ENCODE peak calls at places on chromosome 1, in eight cellular contexts. W is astrocyte of the spinal cord; N is germinal center; L is left cardiac atrium; Q is RPMI8226; T is stimulated activated CD8-positive, alpha-beta memory T cell treated with anti-CD3 and anti-CD28 coated beads, Interleukin-2, amount 100 ng/mL, for 1 hour; I is posterior cingulate gyrus; X is KBM-7. D is an unnamed sample.

GRCh38 chr1:24801169-24801568 is 55.9 kb downstream of the CLIC4 start:
- DNase-seq in W (no peak), N (no peak), L (no peak), Q (no peak), T (no peak), I (no peak), X (peak; percentile 67), D (no peak)

GRCh38 chr1:174976436-174977107 is 23.2 kb upstream of the CACYBP start:
- DNase-seq in W (peak; percentile 40), N (no peak), L (no peak), Q (no peak), T (no peak), I (no peak), X (no peak), D (no peak)

GRCh38 chr1:226634156-226634588 is 85.6 kb downstream of the STUM start:
- DNase-seq in W (peak; percentile 61), N (peak; percentile 73), L (peak; percentile 88), Q (peak; percentile 79), T (peak; percentile 69), I (peak; percentile 74), X (peak; percentile 64), D (peak; percentile 83)

GRCh38 chr1:36513676-36514473 is 31.2 kb upstream of the CSF3R start:
- DNase-seq in W (no peak), N (no peak), L (no peak), Q (no peak), T (no peak), I (no peak), X (peak; percentile 34), D (no peak)

GRCh38 chr1:192448026-192448578 is 127.5 kb upstream of the RGS1 start:
- DNase-seq in W (no peak), N (no peak), L (no peak), Q (no peak), T (no peak), I (no peak), X (no peak), D (no peak)

GRCh38 chr1:239306426-239306825 is 79.9 kb upstream of the CHRM3 start:
- DNase-seq in W (no peak), N (no peak), L (no peak), Q (no peak), T (no peak), I (no peak), X (no peak), D (no peak)

GRCh38 chr1:115717541-115717940 is 51.0 kb downstream of the CASQ2 start:
- DNase-seq in W (peak; percentile 24), N (no peak), L (peak; percentile 53), Q (peak; percentile 28), T (no peak), I (no peak), X (peak; percentile 56), D (no peak)

GRCh38 chr1:9996624-9997582 is at the start of gene RBP7:
- DNase-seq in W (no peak), N (peak; percentile 46), L (peak; percentile 31), Q (no peak), T (no peak), I (no peak), X (no peak), D (peak; percentile 36)

GRCh38 chr1:178510155-178510554 is 2.8 kb upstream of the TEX35 start:
- DNase-seq in W (no peak), N (no peak), L (no peak), Q (no peak), T (no peak), I (no peak), X (no peak), D (no peak)

GRCh38 chr1:201329801-201330200 is 46.5 kb downstream of the PKP1 start:
- DNase-seq in W (no peak), N (no peak), L (no peak), Q (no peak), T (no peak), I (no peak), X (no peak), D (no peak)

GRCh38 chr1:85374160-85374559 is 90.8 kb downstream of the DDAH1 start:
- DNase-seq in W (peak; percentile 79), N (no peak), L (no peak), Q (no peak), T (no peak), I (no peak), X (no peak), D (no peak)

GRCh38 chr1:242544071-242544470 is 19.6 kb upstream of the PLD5 start:
- DNase-seq in W (no peak), N (no peak), L (no peak), Q (no peak), T (no peak), I (no peak), X (no peak), D (no peak)